ENCODE peak calls at places on chromosomes 5 and 9, in six cellular contexts. W, U, I, S, E and M are unnamed samples.

GRCh38 chr5:119178435-119178834 is 107.5 kb downstream of the DMXL1 start:
- DNase-seq in W (no peak), U (no peak), I (no peak), S (no peak), E (no peak), M (no peak)

GRCh38 chr9:7570107-7570720 is 229.4 kb downstream of the DMAC1 start:
- DNase-seq in W (no peak), U (peak), I (peak), S (peak), E (peak), M (peak)

GRCh38 chr5:61933787-61934626 is 372.0 kb upstream of the KIF2A start:
- DNase-seq in W (no peak), U (no peak), I (peak), S (peak), E (peak), M (peak)

GRCh38 chr5:1437452-1437851 is 7.8 kb downstream of the SLC6A3 start:
- DNase-seq in W (peak), U (peak), I (peak), S (peak), E (peak), M (no peak)

GRCh38 chr9:16752615-16753014 is 117.9 kb downstream of the BNC2 start:
- DNase-seq in W (no peak), U (no peak), I (no peak), S (no peak), E (no peak), M (no peak)

GRCh38 chr9:116355153-116355827 is 201.7 kb downstream of the PAPPA start:
- DNase-seq in W (no peak), U (no peak), I (no peak), S (peak), E (no peak), M (no peak)

GRCh38 chr9:4923580-4924544 is 61.2 kb upstream of the JAK2 start:
- DNase-seq in W (no peak), U (no peak), I (peak), S (peak), E (no peak), M (no peak)

GRCh38 chr5:134288610-134289009 is 62.7 kb upstream of the PPP2CA start:
- DNase-seq in W (no peak), U (no peak), I (no peak), S (no peak), E (no peak), M (no peak)

GRCh38 chr9:90165281-90165680 is 477.3 kb downstream of the DIRAS2 start:
- DNase-seq in W (no peak), U (no peak), I (no peak), S (no peak), E (no peak), M (no peak)

GRCh38 chr5:6899215-6899614 is 186.0 kb downstream of the TENT4A start:
- DNase-seq in W (no peak), U (no peak), I (no peak), S (no peak), E (no peak), M (no peak)

GRCh38 chr5:80406980-80407734 is 707 bp upstream of the ZFYVE16 start:
- DNase-seq in W (peak), U (peak), I (no peak), S (no peak), E (peak), M (peak)

GRCh38 chr5:180825768-180826525 is 23.3 kb upstream of the MGAT1 start:
- DNase-seq in W (no peak), U (no peak), I (no peak), S (peak), E (peak), M (no peak)

GRCh38 chr5:141135030-141135717 is at the start of gene PCDHB5:
- DNase-seq in W (no peak), U (no peak), I (peak), S (no peak), E (no peak), M (peak)
- TF ChIP-seq CTCF in W (no peak), U (no peak), I (peak), S (peak), E (peak), M (peak)

GRCh38 chr5:125412051-125412560 is 665.7 kb upstream of the ZNF608 start:
- DNase-seq in W (no peak), U (no peak), I (no peak), S (peak), E (peak), M (no peak)
- TF ChIP-seq CTCF in W (no peak), U (no peak), I (no peak), S (no peak), E (no peak), M (no peak)

GRCh38 chr5:155624597-155625241 is 611.2 kb downstream of the KIF4B start:
- DNase-seq in W (no peak), U (no peak), I (no peak), S (no peak), E (no peak), M (no peak)
- TF ChIP-seq CTCF in W (no peak), U (no peak), I (no peak), S (no peak), E (no peak), M (no peak)

GRCh38 chr9:135801070-135801469 is 99.1 kb downstream of the KCNT1 start:
- DNase-seq in W (no peak), U (no peak), I (no peak), S (no peak), E (no peak), M (no peak)

GRCh38 chr9:135803441-135803840 is 101.5 kb downstream of the KCNT1 start:
- DNase-seq in W (no peak), U (no peak), I (no peak), S (no peak), E (no peak), M (no peak)

GRCh38 chr9:135802876-135803419 is 101.0 kb downstream of the KCNT1 start:
- DNase-seq in W (no peak), U (no peak), I (no peak), S (no peak), E (no peak), M (no peak)

GRCh38 chr9:135805422-135806022 is 101.8 kb downstream of the CAMSAP1 start:
- DNase-seq in W (no peak), U (no peak), I (no peak), S (no peak), E (no peak), M (no peak)

GRCh38 chr9:135804588-135805421 is 102.5 kb downstream of the CAMSAP1 start:
- DNase-seq in W (no peak), U (no peak), I (no peak), S (no peak), E (peak), M (no peak)
- TF ChIP-seq CTCF in W (no peak), U (no peak), I (no peak), S (no peak), E (no peak), M (no peak)

GRCh38 chr9:36866840-36867239 is 167.2 kb downstream of the PAX5 start:
- DNase-seq in W (no peak), U (no peak), I (peak), S (no peak), E (no peak), M (no peak)
- TF ChIP-seq CTCF in W (no peak), U (no peak), I (no peak), S (peak), E (no peak), M (peak)